ENCODE peak calls at places on chromosomes 1 and 21, in ten cellular contexts. V is suprapubic skin; E is activated CD4-positive, alpha-beta T cell treated with anti-CD3 and anti-CD28 coated beads, Interleukin-2, amount 10 ng/mL, durations not matched to agents 24 days and 14 days; M is GM12864; P is iris pigment epithelial cell; Y is activated T-cell treated with anti-CD3 and anti-CD28 coated beads, Interleukin-2, amount 50 U/mL, for 24 hours; L is fibroblast of pulmonary artery; Z is skeletal muscle cell; K is AG09319; J is anterior cingulate cortex. D is an unnamed sample.

GRCh38 chr1:204584699-204585372 is 68.6 kb downstream of the MDM4 start:
- DNase-seq in L (no peak), Z (no peak), J (no peak), E (peak), M (peak), V (no peak), P (no peak), Y (no peak), K (no peak), D (no peak)

GRCh38 chr1:50750021-50750619 is 209.9 kb downstream of the FAF1 start:
- DNase-seq in E (no peak), V (no peak), P (peak), Z (no peak), M (no peak), L (peak), J (peak), Y (no peak), K (no peak), D (no peak)

GRCh38 chr1:100462291-100463040 is 75.5 kb upstream of the GPR88 start:
- DNase-seq in K (no peak), M (no peak), L (no peak), J (no peak), E (no peak), Y (no peak), V (no peak), Z (no peak), P (no peak), D (no peak)

GRCh38 chr1:245046764-245047163 is 108.0 kb upstream of the KIF26B start:
- DNase-seq in L (no peak), Y (no peak), Z (no peak), M (no peak), K (no peak), E (no peak), V (no peak), J (no peak), P (no peak), D (no peak)

GRCh38 chr1:44590475-44590874 is 83.8 kb downstream of the TMEM53 start:
- DNase-seq in Y (no peak), V (no peak), K (no peak), J (no peak), P (no peak), L (no peak), Z (no peak), E (no peak), M (no peak), D (no peak)

GRCh38 chr21:31370281-31370892 is 26.3 kb upstream of the TIAM1 start:
- DNase-seq in L (no peak), Z (no peak), J (no peak), E (no peak), Y (no peak), V (no peak), K (no peak), P (no peak), M (no peak), D (no peak)

GRCh38 chr1:93874025-93874651 is 4.9 kb downstream of the DNTTIP2 start:
- DNase-seq in Y (no peak), L (peak), Z (peak), E (peak), K (no peak), M (no peak), P (peak), V (no peak), J (no peak), D (no peak)

GRCh38 chr1:28078680-28079626 is 9.5 kb downstream of the EYA3 start:
- DNase-seq in V (no peak), L (peak), M (no peak), Z (no peak), P (peak), Y (no peak), J (peak), E (no peak), K (no peak), D (no peak)

GRCh38 chr1:22228074-22228473 is 85.2 kb upstream of the WNT4 start:
- DNase-seq in Z (no peak), E (no peak), L (no peak), J (no peak), K (no peak), V (no peak), P (no peak), M (no peak), Y (no peak), D (no peak)

GRCh38 chr1:117674521-117675400 is 68.9 kb downstream of the TENT5C start:
- DNase-seq in L (peak), J (no peak), E (peak), Z (no peak), K (no peak), Y (peak), P (peak), V (no peak), M (no peak), D (peak)

GRCh38 chr1:240962086-240962485 is 350.1 kb upstream of the GREM2 start:
- DNase-seq in M (no peak), Z (no peak), L (no peak), K (no peak), Y (no peak), J (no peak), V (no peak), P (no peak), E (no peak), D (no peak)

GRCh38 chr1:61807606-61808005 is 65.3 kb downstream of the PATJ start:
- DNase-seq in J (no peak), V (no peak), L (no peak), Y (no peak), E (no peak), Z (no peak), P (no peak), K (peak), M (no peak), D (no peak)

GRCh38 chr1:151988405-151988851 is 5.2 kb downstream of the S100A10 start:
- DNase-seq in K (no peak), V (no peak), P (peak), Y (no peak), M (no peak), E (no peak), L (peak), Z (no peak), J (no peak), D (no peak)

GRCh38 chr1:11335417-11336070 is 62.5 kb downstream of the UBIAD1 start:
- DNase-seq in Y (no peak), P (no peak), K (no peak), M (peak), E (no peak), J (no peak), L (no peak), Z (no peak), V (no peak), D (peak)

GRCh38 chr21:15617968-15618367 is 111.8 kb upstream of the USP25 start:
- DNase-seq in P (peak), E (no peak), Y (no peak), V (no peak), Z (peak), K (no peak), L (peak), M (no peak), J (no peak), D (no peak)